ENCODE peak calls at places on chromosome 16, in five cellular contexts. W is IMR-90, J is H1, K is mesendoderm, Y is mesenchymal stem cell. V is an unnamed sample.

GRCh38 chr16:52556083-52556482 is 9.1 kb upstream of the TOX3 start:
- DNase-seq in K (no peak), J (no peak), W (no peak), Y (no peak), V (no peak)

GRCh38 chr16:20675488-20676267 is 21.8 kb downstream of the ACSM1 start:
- DNase-seq in W (no peak), J (peak), Y (no peak), K (peak), V (no peak)

GRCh38 chr16:19393226-19394074 is 24.2 kb upstream of the TMC5 start:
- DNase-seq in Y (peak), K (peak), W (peak), J (no peak), V (peak)

GRCh38 chr16:24360936-24361335 is 104.8 kb downstream of the CACNG3 start:
- DNase-seq in Y (no peak), K (no peak), W (no peak), J (no peak), V (no peak)

GRCh38 chr16:14608111-14608566 is 21.9 kb downstream of the PARN start:
- DNase-seq in J (no peak), K (no peak), W (no peak), Y (no peak), V (no peak)

GRCh38 chr16:56965939-56966515 is 4.3 kb downstream of the CETP start:
- DNase-seq in W (no peak), K (no peak), J (no peak), Y (no peak), V (no peak)

GRCh38 chr16:74667215-74667765 is 613 bp upstream of the RFWD3 start:
- DNase-seq in K (peak), W (peak), Y (peak), J (peak), V (peak)

GRCh38 chr16:10332301-10332700 is 53.6 kb upstream of the ATF7IP2 start:
- DNase-seq in J (no peak), W (no peak), K (peak), Y (no peak), V (no peak)

GRCh38 chr16:88069397-88070168 is 118.3 kb downstream of the BANP start:
- DNase-seq in K (no peak), J (no peak), Y (no peak), W (no peak), V (no peak)

GRCh38 chr16:27483083-27483437 is 66.7 kb downstream of the GTF3C1 start:
- DNase-seq in Y (no peak), K (no peak), W (no peak), J (no peak), V (no peak)

GRCh38 chr16:84941916-84942315 is 69.4 kb downstream of the ZDHHC7 start:
- DNase-seq in W (peak), K (peak), Y (peak), J (no peak), V (no peak)

GRCh38 chr16:70396209-70396904 is 42.5 kb downstream of the ST3GAL2 start:
- DNase-seq in K (peak), J (no peak), W (peak), Y (peak), V (no peak)

GRCh38 chr16:88128556-88128955 is 177.3 kb downstream of the BANP start:
- DNase-seq in J (no peak), W (no peak), Y (no peak), K (no peak), V (no peak)

GRCh38 chr16:53429221-53429943 is 4.9 kb upstream of the RBL2 start:
- DNase-seq in W (peak), Y (peak), J (no peak), K (no peak), V (no peak)

GRCh38 chr16:19119564-19119963 is 5.8 kb downstream of the ITPRIPL2 start:
- DNase-seq in W (peak), K (no peak), J (no peak), Y (peak), V (no peak)

GRCh38 chr16:12612598-12613101 is 191.0 kb downstream of the CPPED1 start:
- DNase-seq in W (no peak), K (peak), Y (no peak), J (no peak), V (no peak)

GRCh38 chr16:28163699-28164584 is 47.8 kb downstream of the XPO6 start:
- DNase-seq in J (no peak), K (peak), W (peak), Y (peak), V (no peak)

GRCh38 chr16:35391328-35391727 is 1931.9 kb downstream of the TP53TG3F start:
- DNase-seq in K (peak), Y (peak), W (peak), J (peak), V (no peak)

GRCh38 chr16:19506965-19507364 is 14.9 kb downstream of the GDE1 start:
- DNase-seq in Y (no peak), J (no peak), K (no peak), W (no peak), V (no peak)

GRCh38 chr16:4537376-4538066 is 1.1 kb downstream of the CDIP1 start:
- DNase-seq in W (no peak), J (peak), Y (peak), K (peak), V (no peak)

GRCh38 chr16:14486520-14487303 is 143.3 kb downstream of the PARN start:
- DNase-seq in J (no peak), W (peak), K (peak), Y (peak), V (no peak)

GRCh38 chr16:29779474-29779873 is 1.4 kb downstream of the ZG16 start:
- DNase-seq in J (no peak), K (peak), Y (no peak), W (no peak), V (no peak)

GRCh38 chr16:70693231-70693671 is 7.4 kb upstream of the MTSS2 start:
- DNase-seq in W (no peak), Y (peak), J (no peak), K (no peak), V (no peak)

GRCh38 chr16:27243725-27244362 is 24.7 kb downstream of the NSMCE1 start:
- DNase-seq in W (no peak), K (no peak), J (no peak), Y (no peak), V (no peak)

GRCh38 chr16:89949121-89949742 is 677 bp downstream of the DEF8 start:
- DNase-seq in K (no peak), J (no peak), Y (no peak), W (no peak), V (no peak)

GRCh38 chr16:3065742-3066439 is 451 bp downstream of the IL32 start:
- DNase-seq in J (no peak), W (no peak), K (no peak), Y (no peak), V (no peak)

GRCh38 chr16:56916571-56917403 is 15.2 kb upstream of the HERPUD1 start:
- DNase-seq in W (no peak), Y (no peak), K (no peak), J (no peak), V (no peak)

GRCh38 chr16:11556945-11557720 is 29.6 kb downstream of the LITAF start:
- DNase-seq in K (no peak), W (no peak), Y (no peak), J (no peak), V (no peak)

GRCh38 chr16:53714080-53715050 is 10.4 kb downstream of the FTO start:
- DNase-seq in J (no peak), K (peak), Y (no peak), W (no peak), V (no peak)

GRCh38 chr16:54930034-54930938 is at the start of gene IRX5:
- DNase-seq in K (peak), J (peak), Y (peak), W (peak), V (peak)

GRCh38 chr16:89344314-89344828 is 126.9 kb downstream of the ZNF778 start:
- DNase-seq in Y (no peak), W (no peak), K (no peak), J (no peak), V (no peak)

GRCh38 chr16:75148311-75149195 is at the start of gene ZFP1:
- DNase-seq in Y (peak), K (peak), J (peak), W (peak), V (peak)

GRCh38 chr16:21064203-21064602 is 86.4 kb downstream of the DNAH3 start:
- DNase-seq in Y (no peak), J (no peak), W (no peak), K (no peak), V (no peak)

GRCh38 chr16:30842971-30843370 is 50.9 kb downstream of the BCL7C start:
- DNase-seq in K (no peak), J (no peak), Y (no peak), W (no peak), V (no peak)

GRCh38 chr16:30841332-30841731 is 52.5 kb downstream of the BCL7C start:
- DNase-seq in Y (no peak), W (no peak), J (no peak), K (peak), V (no peak)

GRCh38 chr16:30838876-30839471 is 52.0 kb upstream of the ZNF629 start:
- DNase-seq in K (no peak), W (no peak), Y (no peak), J (no peak), V (no peak)

GRCh38 chr16:30837904-30838303 is 50.9 kb upstream of the ZNF629 start:
- DNase-seq in Y (no peak), J (no peak), W (peak), K (peak), V (no peak)

GRCh38 chr16:30839523-30840227 is 52.7 kb upstream of the ZNF629 start:
- DNase-seq in Y (no peak), J (no peak), K (no peak), W (no peak), V (no peak)
- H3K27ac ChIP-seq in Y (no peak), J (no peak), K (peak), W (no peak), V (no peak)

DNA sequence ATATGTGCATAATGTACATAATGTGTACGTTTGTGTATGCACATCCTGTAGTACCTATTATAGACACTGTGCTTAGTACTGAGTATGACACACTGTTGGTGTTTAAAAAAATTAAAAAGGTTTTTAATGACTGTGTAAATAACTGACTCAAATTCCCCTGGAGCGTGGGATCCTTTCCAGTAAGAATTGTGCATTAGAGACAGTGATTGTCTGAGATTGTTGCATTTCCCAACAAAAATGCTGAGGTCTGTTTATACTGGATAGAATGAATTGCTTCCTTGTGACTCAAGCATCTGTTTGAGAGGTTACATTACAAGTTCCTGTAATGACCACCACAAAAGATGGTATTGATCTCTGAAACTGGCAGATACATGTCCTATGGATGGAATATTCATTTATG is 229.0 kb downstream of the CDH11 start:
- DNase-seq in W (peak), K (no peak), J (no peak), Y (peak), V (no peak)
- H2BK15ac ChIP-seq in W (peak), K (no peak), J (no peak), Y (no peak), V (no peak)

GRCh38 chr16:1776991-1777374 is 4.0 kb upstream of the MRPS34 start:
- DNase-seq in W (no peak), K (no peak), J (no peak), Y (no peak), V (no peak)
- H3K4me3 ChIP-seq in W (no peak), K (no peak), J (no peak), Y (no peak), V (no peak)

DNA sequence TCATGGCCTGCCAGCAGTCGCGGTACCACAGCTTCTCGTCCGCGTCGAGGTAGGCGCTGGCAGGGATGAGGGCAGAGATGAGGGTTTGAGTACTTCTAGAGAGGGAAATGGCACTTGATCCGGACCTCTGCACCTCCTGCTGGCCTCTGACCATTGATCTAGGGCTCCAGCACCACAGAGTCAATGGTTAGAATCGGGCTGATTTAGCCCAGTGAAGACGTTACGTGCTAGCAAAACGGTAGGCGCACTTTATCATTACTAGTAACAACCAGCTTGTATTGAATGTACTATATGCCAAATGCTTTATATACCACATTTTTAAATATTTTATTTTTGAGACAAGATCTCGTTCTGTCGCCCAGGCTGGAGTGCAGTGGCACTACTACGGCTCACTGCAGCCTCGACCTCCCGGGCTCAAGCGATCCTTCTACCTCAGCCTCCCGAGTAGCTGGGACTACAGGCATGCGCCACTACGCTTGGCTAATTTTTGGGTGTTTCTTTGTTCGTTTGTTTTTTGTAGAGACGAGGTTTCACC is 526 bp downstream of the TSNAXIP1 start:
- DNase-seq in Y (no peak), J (no peak), K (no peak), W (no peak), V (no peak)
- H3K27ac ChIP-seq in Y (no peak), J (no peak), K (no peak), W (no peak), V (peak)

GRCh38 chr16:86740817-86741799 is 162.8 kb downstream of the FOXL1 start:
- DNase-seq in K (peak), W (peak), Y (peak), J (no peak), V (no peak)
- H2BK15ac ChIP-seq in K (no peak), W (peak), Y (peak), J (no peak), V (peak)

GRCh38 chr16:31099860-31100638 is 5.5 kb upstream of the VKORC1 start:
- DNase-seq in J (no peak), W (peak), Y (peak), K (no peak), V (no peak)
- H3K4me3 ChIP-seq in J (no peak), W (no peak), Y (no peak), K (no peak), V (no peak)

DNA sequence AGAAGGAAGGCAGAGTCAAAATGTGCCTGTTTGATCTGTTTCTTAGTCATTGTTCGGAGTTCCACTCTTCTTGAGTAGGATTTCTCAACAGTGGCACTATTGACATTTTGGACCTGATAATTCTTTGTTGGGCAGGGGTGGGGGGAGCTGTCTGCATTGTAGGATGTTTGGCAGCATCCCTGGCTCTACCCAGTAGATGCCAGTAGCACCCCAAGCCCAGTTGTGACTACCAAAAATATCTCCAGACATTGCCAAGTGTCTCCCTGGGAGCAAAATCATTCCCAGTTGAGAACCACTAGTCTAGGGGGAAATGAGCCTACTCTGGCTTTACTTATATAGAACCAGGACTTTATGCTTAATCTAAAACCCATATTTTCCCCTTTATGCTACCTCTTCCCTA is 1.1 kb upstream of the GFOD2 start:
- DNase-seq in K (no peak), Y (no peak), J (no peak), W (no peak), V (no peak)
- H3K27ac ChIP-seq in K (no peak), Y (no peak), J (no peak), W (peak), V (no peak)

GRCh38 chr16:22425847-22426246 is 51.4 kb upstream of the CDR2 start:
- DNase-seq in Y (no peak), W (no peak), K (no peak), J (no peak), V (no peak)

GRCh38 chr16:22427556-22427955 is 53.1 kb upstream of the CDR2 start:
- DNase-seq in J (no peak), W (no peak), Y (no peak), K (no peak), V (no peak)

GRCh38 chr16:22425036-22425801 is 50.8 kb upstream of the CDR2 start:
- DNase-seq in K (no peak), Y (no peak), J (peak), W (no peak), V (no peak)

GRCh38 chr16:22424161-22424937 is 49.9 kb upstream of the CDR2 start:
- DNase-seq in Y (no peak), J (peak), K (no peak), W (no peak), V (no peak)

DNA sequence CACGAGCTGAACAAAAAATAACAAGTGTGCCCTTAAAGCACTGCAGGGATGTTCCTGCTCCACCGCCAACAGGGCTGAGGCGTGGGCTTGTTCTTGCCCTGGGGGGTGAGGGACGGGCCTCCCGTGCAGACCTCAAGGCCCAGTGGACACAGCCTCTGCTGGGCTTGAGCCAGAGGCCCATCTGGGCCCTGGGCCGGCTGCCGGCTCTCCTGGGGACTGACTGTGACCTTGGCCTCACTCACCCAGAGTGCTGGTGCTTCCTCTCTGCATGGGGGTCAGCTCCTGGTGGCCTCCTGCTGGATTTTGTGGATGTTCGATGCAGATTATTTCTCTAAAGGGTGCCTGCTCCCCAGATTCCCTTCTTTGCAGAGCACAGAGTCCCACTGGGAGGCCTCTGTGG is 54.2 kb upstream of the CDR2 start:
- DNase-seq in W (no peak), K (no peak), Y (no peak), J (peak), V (no peak)
- H2BK15ac ChIP-seq in W (no peak), K (no peak), Y (no peak), J (no peak), V (no peak)

GRCh38 chr16:81711609-81712329 is 67.3 kb upstream of the PLCG2 start:
- DNase-seq in Y (peak), J (no peak), K (peak), W (peak), V (no peak)

GRCh38 chr16:81712681-81713080 is 66.4 kb upstream of the PLCG2 start:
- DNase-seq in K (no peak), W (no peak), Y (no peak), J (no peak), V (no peak)

GRCh38 chr16:81709369-81709900 is 69.7 kb upstream of the PLCG2 start:
- DNase-seq in Y (no peak), W (no peak), K (no peak), J (no peak), V (no peak)

GRCh38 chr16:81708459-81709368 is 70.4 kb upstream of the PLCG2 start:
- DNase-seq in K (no peak), J (no peak), W (no peak), Y (no peak), V (no peak)

DNA sequence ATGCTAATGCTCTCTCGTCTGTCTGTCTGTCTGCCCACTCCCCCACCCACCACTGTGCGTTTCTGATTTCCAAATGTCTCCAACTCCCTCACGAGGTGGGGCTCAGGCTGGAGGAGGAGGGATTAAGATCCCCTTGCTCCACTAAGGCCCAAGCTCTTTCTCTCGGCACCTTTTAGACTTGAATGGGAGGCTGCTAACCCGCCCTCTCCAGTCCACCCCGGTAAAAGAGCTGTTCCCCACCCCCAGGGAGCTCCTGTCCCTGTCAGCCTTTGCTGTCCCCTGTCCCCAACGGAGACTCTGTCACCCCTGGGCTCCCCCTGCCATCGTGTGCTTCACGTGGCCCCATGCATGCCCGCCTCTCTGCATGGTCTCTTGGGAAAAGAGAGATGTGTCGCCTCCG is 68.5 kb upstream of the PLCG2 start:
- DNase-seq in W (no peak), J (no peak), K (peak), Y (no peak), V (peak)
- H3K4me3 ChIP-seq in W (no peak), J (no peak), K (no peak), Y (no peak), V (no peak)